ENCODE peak calls at places on chromosomes 7 and 10, in six cellular contexts. B is retinal pigment epithelial cell; Q is GM10248; Z is mucosa of descending colon; C is stimulated activated CD8-positive, alpha-beta memory T cell treated with anti-CD3 and anti-CD28 coated beads, Interleukin-4, amount 100 ng/mL, for 1 hour; S is activated CD8-positive, alpha-beta T cell treated with anti-CD3 and anti-CD28 coated beads for 36 hours. E is an unnamed sample.
A peak's percentile ranks its signal among the peaks of the same experiment; 100 is the strongest.

GRCh38 chr10:72310241-72310633 is 36.5 kb downstream of the DDIT4 start:
- DNase-seq in Z (peak; percentile 42), S (no peak), B (no peak), C (no peak), Q (no peak), E (no peak)

GRCh38 chr7:140453273-140453672 is 26.0 kb downstream of the MKRN1 start:
- DNase-seq in B (no peak), C (no peak), S (no peak), Z (peak; percentile 57), Q (no peak), E (no peak)

GRCh38 chr7:157439149-157439548 is 102.3 kb downstream of the DNAJB6 start:
- DNase-seq in B (no peak), C (no peak), Z (no peak), S (no peak), Q (no peak), E (no peak)

GRCh38 chr10:24897326-24897926 is 55.0 kb downstream of the PRTFDC1 start:
- DNase-seq in Q (no peak), S (peak; percentile 41), C (no peak), B (no peak), Z (no peak), E (no peak)

GRCh38 chr10:1432161-1432560 is 305.2 kb downstream of the ADARB2 start:
- DNase-seq in S (no peak), C (no peak), Q (no peak), Z (no peak), B (no peak), E (no peak)

GRCh38 chr10:79074732-79075131 is 6.0 kb downstream of the ZMIZ1 start:
- DNase-seq in Z (peak; percentile 79), Q (no peak), C (no peak), B (no peak), S (no peak), E (no peak)

GRCh38 chr7:74175270-74175803 is 1.2 kb downstream of the EIF4H start:
- DNase-seq in B (no peak), Q (no peak), C (no peak), S (no peak), Z (peak; percentile 50), E (no peak)

GRCh38 chr7:3436746-3437145 is 135.7 kb downstream of the SDK1 start:
- DNase-seq in S (no peak), B (peak; percentile 66), Z (no peak), Q (no peak), C (no peak), E (no peak)

GRCh38 chr10:60044221-60044620 is 137.9 kb upstream of the CCDC6 start:
- DNase-seq in C (no peak), B (no peak), Q (no peak), S (no peak), Z (no peak), E (no peak)

GRCh38 chr7:158468225-158468624 is 119.4 kb downstream of the PTPRN2 start:
- DNase-seq in Q (no peak), C (no peak), Z (no peak), B (no peak), S (no peak), E (no peak)

GRCh38 chr7:93948106-93948505 is 26.6 kb downstream of the GNG11 start:
- DNase-seq in C (no peak), Z (no peak), S (no peak), B (no peak), Q (no peak), E (no peak)

GRCh38 chr10:103197177-103197576 is 4.1 kb upstream of the NT5C2 start:
- DNase-seq in B (peak; percentile 35), C (no peak), Q (no peak), S (peak; percentile 59), Z (peak; percentile 36), E (no peak)

GRCh38 chr7:30998180-30998579 is 34.4 kb downstream of the GHRHR start:
- DNase-seq in Q (no peak), S (no peak), C (no peak), B (no peak), Z (no peak), E (no peak)

GRCh38 chr7:50266893-50267386 is 37.6 kb upstream of the IKZF1 start:
- DNase-seq in Q (peak; percentile 59), C (peak; percentile 44), S (peak; percentile 92), B (no peak), Z (peak; percentile 56), E (peak; percentile 92)

GRCh38 chr10:5525581-5526271 is 965 bp downstream of the CALML3 start:
- DNase-seq in Q (no peak), B (no peak), C (no peak), Z (no peak), S (no peak), E (no peak)

GRCh38 chr7:134741901-134742635 is 37.4 kb upstream of the CALD1 start:
- DNase-seq in Q (no peak), C (no peak), B (peak; percentile 46), Z (no peak), S (no peak), E (no peak)

GRCh38 chr10:15859865-15860691 is at the start of gene MINDY3:
- DNase-seq in S (peak; percentile 89), Z (peak; percentile 90), B (peak; percentile 54), Q (peak; percentile 73), C (peak; percentile 47), E (peak; percentile 6)

GRCh38 chr10:112756118-112756512 is 193.9 kb upstream of the TCF7L2 start:
- DNase-seq in B (no peak), C (no peak), Z (no peak), Q (no peak), S (no peak), E (no peak)

GRCh38 chr7:114569160-114569559 is 154.5 kb downstream of the FOXP2 start:
- DNase-seq in B (no peak), Z (no peak), C (no peak), Q (no peak), S (no peak), E (no peak)

GRCh38 chr10:31536297-31536696 is 217.3 kb downstream of the ZEB1 start:
- DNase-seq in S (no peak), Z (no peak), Q (no peak), B (no peak), C (no peak), E (no peak)

GRCh38 chr10:79071535-79071923 is 2.8 kb downstream of the ZMIZ1 start:
- DNase-seq in C (no peak), B (no peak), Q (no peak), S (no peak), Z (no peak), E (no peak)

GRCh38 chr7:101936223-101936611 is 118.8 kb downstream of the CUX1 start:
- DNase-seq in Q (peak; percentile 49), B (no peak), Z (peak; percentile 29), C (no peak), S (no peak), E (no peak)

GRCh38 chr10:103699611-103700435 is 155.6 kb downstream of the SH3PXD2A start:
- DNase-seq in Z (no peak), S (no peak), B (no peak), Q (no peak), C (no peak), E (no peak)

GRCh38 chr10:86258488-86258887 is 108.1 kb downstream of the GRID1 start:
- DNase-seq in Z (no peak), C (no peak), Q (no peak), S (no peak), B (no peak), E (no peak)

GRCh38 chr10:116849271-116850057 is at the start of gene ENO4:
- DNase-seq in B (peak; percentile 69), C (no peak), Z (peak; percentile 84), S (peak; percentile 10), Q (peak; percentile 78), E (no peak)

GRCh38 chr7:76509931-76510877 is at the start of gene UPK3B:
- DNase-seq in Z (no peak), Q (no peak), S (no peak), C (no peak), B (peak; percentile 55), E (no peak)

GRCh38 chr7:2446676-2447075 is 29.5 kb downstream of the GRIFIN start:
- DNase-seq in Q (no peak), B (no peak), S (no peak), Z (no peak), C (no peak), E (no peak)

GRCh38 chr10:14282271-14282670 is 48.5 kb downstream of the FRMD4A start:
- DNase-seq in S (no peak), Z (no peak), C (no peak), Q (no peak), B (no peak), E (no peak)

GRCh38 chr10:52900564-52900963 is 128.0 kb upstream of the MBL2 start:
- DNase-seq in Q (peak; percentile 14), B (no peak), C (no peak), Z (no peak), S (no peak), E (no peak)

GRCh38 chr10:88582806-88583583 is at the start of gene RNLS:
- DNase-seq in Z (peak; percentile 76), Q (peak; percentile 71), B (no peak), S (peak; percentile 74), C (peak; percentile 27), E (no peak)

GRCh38 chr10:24469993-24470392 is 253.7 kb downstream of the ARHGAP21 start:
- DNase-seq in B (no peak), Z (peak; percentile 82), Q (no peak), C (no peak), S (no peak), E (no peak)

GRCh38 chr7:29588900-29589696 is 25.5 kb downstream of the PRR15 start:
- DNase-seq in Z (peak; percentile 76), B (no peak), S (peak; percentile 63), Q (peak; percentile 57), C (no peak), E (no peak)

GRCh38 chr10:132571565-132572544 is 34.3 kb downstream of the INPP5A start:
- DNase-seq in C (no peak), S (peak; percentile 92), Z (no peak), B (peak; percentile 36), Q (peak; percentile 86), E (peak; percentile 35)

GRCh38 chr10:78045856-78046255 is 12.2 kb downstream of the RPS24 start:
- DNase-seq in Z (no peak), S (no peak), Q (no peak), C (no peak), B (no peak), E (no peak)

GRCh38 chr7:142854505-142855400 is at the start of gene EPHB6:
- DNase-seq in Z (peak; percentile 85), S (peak; percentile 58), C (no peak), Q (peak; percentile 77), B (no peak), E (no peak)

GRCh38 chr7:66697451-66698438 is 42.8 kb upstream of the RABGEF1 start:
- DNase-seq in Z (no peak), Q (no peak), B (peak; percentile 41), S (no peak), C (no peak), E (no peak)

E was measured in SIG-M5.